ENCODE peak calls at places on chromosomes 5 and 9, in eight cellular contexts. One of them, this sample, is unnamed.

GRCh38 chr5:52844885-52845284 is 57.2 kb downstream of the ITGA1 start:
- DNase-seq in effector memory CD4-positive, alpha-beta T cell: no peak
- DNase-seq in cardiac fibroblast: peak; percentile 55
- DNase-seq in GM12865: no peak
- DNase-seq in GM12878: no peak
- DNase-seq in transverse colon: no peak
- DNase-seq in hepatocyte: no peak
- DNase-seq in AG10803: peak; percentile 50
- DNase-seq in this sample: peak; percentile 63

GRCh38 chr5:14742427-14743010 is 78.0 kb downstream of the OTULIN start:
- DNase-seq in effector memory CD4-positive, alpha-beta T cell: no peak
- DNase-seq in cardiac fibroblast: no peak
- DNase-seq in GM12865: no peak
- DNase-seq in GM12878: no peak
- DNase-seq in transverse colon: no peak
- DNase-seq in hepatocyte: no peak
- DNase-seq in AG10803: no peak
- DNase-seq in this sample: no peak

GRCh38 chr9:98851730-98852462 is 44.4 kb downstream of the GALNT12 start:
- DNase-seq in effector memory CD4-positive, alpha-beta T cell: no peak
- DNase-seq in cardiac fibroblast: no peak
- DNase-seq in GM12865: no peak
- DNase-seq in GM12878: no peak
- DNase-seq in transverse colon: no peak
- DNase-seq in hepatocyte: no peak
- DNase-seq in AG10803: no peak
- DNase-seq in this sample: no peak

GRCh38 chr9:135887021-135887507 is 20.3 kb downstream of the CAMSAP1 start:
- DNase-seq in effector memory CD4-positive, alpha-beta T cell: no peak
- DNase-seq in cardiac fibroblast: peak; percentile 32
- DNase-seq in GM12865: no peak
- DNase-seq in GM12878: no peak
- DNase-seq in transverse colon: no peak
- DNase-seq in hepatocyte: no peak
- DNase-seq in AG10803: peak; percentile 21
- DNase-seq in this sample: peak; percentile 40

GRCh38 chr9:115849679-115850412 is 303.7 kb upstream of the PAPPA start:
- DNase-seq in effector memory CD4-positive, alpha-beta T cell: no peak
- DNase-seq in cardiac fibroblast: peak; percentile 39
- DNase-seq in GM12865: peak; percentile 1
- DNase-seq in GM12878: no peak
- DNase-seq in transverse colon: peak; percentile 8
- DNase-seq in hepatocyte: no peak
- DNase-seq in AG10803: peak; percentile 90
- DNase-seq in this sample: peak; percentile 41

GRCh38 chr5:141908796-141909195 is 14.9 kb upstream of the DELE1 start:
- DNase-seq in effector memory CD4-positive, alpha-beta T cell: no peak
- DNase-seq in cardiac fibroblast: peak; percentile 71
- DNase-seq in GM12865: no peak
- DNase-seq in GM12878: no peak
- DNase-seq in transverse colon: no peak
- DNase-seq in hepatocyte: no peak
- DNase-seq in AG10803: no peak
- DNase-seq in this sample: no peak

GRCh38 chr9:128627127-128627715 is 29.4 kb downstream of the DYNC2I2 start:
- DNase-seq in effector memory CD4-positive, alpha-beta T cell: no peak
- DNase-seq in cardiac fibroblast: no peak
- DNase-seq in GM12865: no peak
- DNase-seq in GM12878: no peak
- DNase-seq in transverse colon: no peak
- DNase-seq in hepatocyte: no peak
- DNase-seq in AG10803: no peak
- DNase-seq in this sample: no peak

GRCh38 chr9:126164796-126165525 is 161.7 kb upstream of the MVB12B start:
- DNase-seq in effector memory CD4-positive, alpha-beta T cell: no peak
- DNase-seq in cardiac fibroblast: no peak
- DNase-seq in GM12865: no peak
- DNase-seq in GM12878: no peak
- DNase-seq in transverse colon: no peak
- DNase-seq in hepatocyte: no peak
- DNase-seq in AG10803: no peak
- DNase-seq in this sample: no peak

GRCh38 chr5:35050541-35051126 is 2.9 kb upstream of the AGXT2 start:
- DNase-seq in effector memory CD4-positive, alpha-beta T cell: no peak
- DNase-seq in cardiac fibroblast: no peak
- DNase-seq in GM12865: no peak
- DNase-seq in GM12878: no peak
- DNase-seq in transverse colon: no peak
- DNase-seq in hepatocyte: peak; percentile 29
- DNase-seq in AG10803: no peak
- DNase-seq in this sample: no peak

GRCh38 chr5:60540855-60541805 is 158.8 kb downstream of the DEPDC1B start:
- DNase-seq in effector memory CD4-positive, alpha-beta T cell: no peak
- DNase-seq in cardiac fibroblast: peak; percentile 56
- DNase-seq in GM12865: peak; percentile 88
- DNase-seq in GM12878: peak; percentile 90
- DNase-seq in transverse colon: no peak
- DNase-seq in hepatocyte: no peak
- DNase-seq in AG10803: peak; percentile 75
- DNase-seq in this sample: peak; percentile 84

GRCh38 chr5:157148734-157149615 is 6.3 kb upstream of the MED7 start:
- DNase-seq in effector memory CD4-positive, alpha-beta T cell: peak; percentile 74
- DNase-seq in cardiac fibroblast: peak; percentile 76
- DNase-seq in GM12865: peak; percentile 83
- DNase-seq in GM12878: peak; percentile 40
- DNase-seq in transverse colon: peak; percentile 72
- DNase-seq in hepatocyte: peak; percentile 85
- DNase-seq in AG10803: peak; percentile 67
- DNase-seq in this sample: peak; percentile 68

GRCh38 chr5:143713331-143714032 is 98.5 kb upstream of the HMHB1 start:
- DNase-seq in effector memory CD4-positive, alpha-beta T cell: no peak
- DNase-seq in cardiac fibroblast: peak; percentile 50
- DNase-seq in GM12865: no peak
- DNase-seq in GM12878: no peak
- DNase-seq in transverse colon: no peak
- DNase-seq in hepatocyte: no peak
- DNase-seq in AG10803: peak; percentile 92
- DNase-seq in this sample: no peak

GRCh38 chr5:147559725-147560124 is 49.9 kb upstream of the DPYSL3 start:
- DNase-seq in effector memory CD4-positive, alpha-beta T cell: no peak
- DNase-seq in cardiac fibroblast: no peak
- DNase-seq in GM12865: no peak
- DNase-seq in GM12878: no peak
- DNase-seq in transverse colon: no peak
- DNase-seq in hepatocyte: no peak
- DNase-seq in AG10803: peak; percentile 25
- DNase-seq in this sample: peak; percentile 58

DNA sequence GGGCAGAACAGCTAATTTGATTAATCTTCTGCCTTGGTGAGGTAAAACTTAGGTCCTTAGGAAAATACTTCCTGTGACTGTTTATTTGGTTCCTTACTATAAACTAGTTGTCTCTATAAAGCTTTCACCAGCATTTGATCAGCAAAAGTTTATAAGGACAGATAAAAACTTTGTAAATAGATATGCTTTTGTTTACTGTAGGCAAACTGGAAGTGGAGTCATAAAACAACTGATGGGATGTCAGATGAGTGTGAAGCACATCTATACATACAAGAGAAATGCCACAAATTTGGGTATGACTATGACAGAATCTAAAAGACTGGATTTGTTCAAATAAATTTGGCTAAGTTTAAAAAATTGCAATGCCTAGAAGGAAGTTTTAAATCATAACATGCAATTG is 5.5 kb downstream of the PTGER4 start:
- DNase-seq in effector memory CD4-positive, alpha-beta T cell: no peak
- DNase-seq in cardiac fibroblast: no peak
- DNase-seq in GM12865: no peak
- DNase-seq in GM12878: no peak
- DNase-seq in transverse colon: no peak
- DNase-seq in hepatocyte: no peak
- DNase-seq in AG10803: no peak
- DNase-seq in this sample: no peak
- H3K4me3 ChIP-seq in effector memory CD4-positive, alpha-beta T cell: peak overlapping the region; percentile 93
- H3K4me3 ChIP-seq in cardiac fibroblast: no peak overlapping the region
- H3K4me3 ChIP-seq in GM12865: no peak overlapping the region
- H3K4me3 ChIP-seq in GM12878: no peak overlapping the region
- H3K4me3 ChIP-seq in transverse colon: peak overlapping the region; percentile 83
- H3K4me3 ChIP-seq in hepatocyte: no peak overlapping the region
- H3K4me3 ChIP-seq in AG10803: no peak overlapping the region
- H3K4me3 ChIP-seq in this sample: peak overlapping the region; percentile 81

DNA sequence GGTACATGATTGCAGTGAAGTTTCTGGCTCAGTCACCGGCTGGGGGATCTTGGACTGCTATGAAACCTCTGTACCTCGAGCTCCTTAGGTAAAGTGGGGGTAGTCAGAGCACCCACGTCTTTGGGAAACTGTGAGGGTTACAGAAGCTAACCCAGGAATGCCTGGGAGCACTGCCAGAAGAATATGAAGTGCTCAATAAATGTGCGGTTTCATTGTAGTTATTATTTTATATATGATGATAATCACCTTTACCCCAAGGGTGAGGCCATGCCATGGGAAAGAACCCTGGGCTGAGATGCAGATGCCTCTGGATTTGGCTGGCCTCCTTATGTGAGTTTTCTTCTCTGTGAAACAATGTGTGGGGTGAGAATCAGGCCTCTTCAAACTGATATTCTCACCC is 3.7 kb downstream of the NPR3 start:
- DNase-seq in effector memory CD4-positive, alpha-beta T cell: no peak
- DNase-seq in cardiac fibroblast: peak; percentile 46
- DNase-seq in GM12865: no peak
- DNase-seq in GM12878: no peak
- DNase-seq in transverse colon: no peak
- DNase-seq in hepatocyte: no peak
- DNase-seq in AG10803: peak; percentile 22
- DNase-seq in this sample: peak; percentile 12
- H3K4me3 ChIP-seq in effector memory CD4-positive, alpha-beta T cell: no peak overlapping the region
- H3K4me3 ChIP-seq in cardiac fibroblast: no peak overlapping the region
- H3K4me3 ChIP-seq in GM12865: no peak overlapping the region
- H3K4me3 ChIP-seq in GM12878: no peak overlapping the region
- H3K4me3 ChIP-seq in transverse colon: no peak overlapping the region
- H3K4me3 ChIP-seq in hepatocyte: no peak overlapping the region
- H3K4me3 ChIP-seq in AG10803: no peak overlapping the region
- H3K4me3 ChIP-seq in this sample: no peak overlapping the region

GRCh38 chr5:154165886-154166285 is 24.6 kb upstream of the GALNT10 start:
- DNase-seq in effector memory CD4-positive, alpha-beta T cell: no peak
- DNase-seq in cardiac fibroblast: no peak
- DNase-seq in GM12865: no peak
- DNase-seq in GM12878: no peak
- DNase-seq in transverse colon: no peak
- DNase-seq in hepatocyte: no peak
- DNase-seq in AG10803: no peak
- DNase-seq in this sample: no peak

GRCh38 chr5:154166901-154167791 is 23.4 kb upstream of the GALNT10 start:
- DNase-seq in effector memory CD4-positive, alpha-beta T cell: no peak
- DNase-seq in cardiac fibroblast: no peak
- DNase-seq in GM12865: no peak
- DNase-seq in GM12878: no peak
- DNase-seq in transverse colon: no peak
- DNase-seq in hepatocyte: no peak
- DNase-seq in AG10803: no peak
- DNase-seq in this sample: no peak

GRCh38 chr5:154162475-154163217 is 27.9 kb upstream of the GALNT10 start:
- DNase-seq in effector memory CD4-positive, alpha-beta T cell: no peak
- DNase-seq in cardiac fibroblast: no peak
- DNase-seq in GM12865: no peak
- DNase-seq in GM12878: no peak
- DNase-seq in transverse colon: no peak
- DNase-seq in hepatocyte: peak; percentile 41
- DNase-seq in AG10803: peak; percentile 40
- DNase-seq in this sample: no peak

GRCh38 chr5:154163327-154163997 is 27.1 kb upstream of the GALNT10 start:
- DNase-seq in effector memory CD4-positive, alpha-beta T cell: no peak
- DNase-seq in cardiac fibroblast: no peak
- DNase-seq in GM12865: no peak
- DNase-seq in GM12878: no peak
- DNase-seq in transverse colon: no peak
- DNase-seq in hepatocyte: no peak
- DNase-seq in AG10803: no peak
- DNase-seq in this sample: no peak

DNA sequence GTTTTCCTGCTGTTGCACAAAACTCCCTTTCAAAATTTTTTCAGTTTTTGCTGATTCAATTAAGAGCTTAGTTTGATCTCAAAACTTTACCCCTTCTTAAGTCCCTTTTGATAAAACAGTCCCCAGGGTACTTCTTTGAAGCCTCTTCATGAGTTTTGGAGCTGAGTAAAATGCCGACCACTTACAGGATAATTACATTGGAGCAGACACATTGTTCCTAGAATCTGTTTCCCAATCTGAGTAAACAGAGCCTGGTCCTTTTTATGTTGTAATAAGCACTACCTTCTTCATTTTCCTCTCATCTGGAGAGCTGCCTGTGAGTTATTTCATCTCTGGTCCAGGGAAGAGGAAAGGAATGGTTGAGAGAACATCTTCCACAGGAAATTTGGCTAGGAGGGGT is 26.4 kb upstream of the GALNT10 start:
- DNase-seq in effector memory CD4-positive, alpha-beta T cell: no peak
- DNase-seq in cardiac fibroblast: no peak
- DNase-seq in GM12865: no peak
- DNase-seq in GM12878: no peak
- DNase-seq in transverse colon: no peak
- DNase-seq in hepatocyte: no peak
- DNase-seq in AG10803: no peak
- DNase-seq in this sample: no peak
- H3K4me3 ChIP-seq in effector memory CD4-positive, alpha-beta T cell: no peak overlapping the region
- H3K4me3 ChIP-seq in cardiac fibroblast: no peak overlapping the region
- H3K4me3 ChIP-seq in GM12865: no peak overlapping the region
- H3K4me3 ChIP-seq in GM12878: no peak overlapping the region
- H3K4me3 ChIP-seq in transverse colon: no peak overlapping the region
- H3K4me3 ChIP-seq in hepatocyte: no peak overlapping the region
- H3K4me3 ChIP-seq in AG10803: no peak overlapping the region
- H3K4me3 ChIP-seq in this sample: no peak overlapping the region

GRCh38 chr5:36153299-36153677 is 1.4 kb downstream of the SKP2 start:
- DNase-seq in effector memory CD4-positive, alpha-beta T cell: no peak
- DNase-seq in cardiac fibroblast: no peak
- DNase-seq in GM12865: no peak
- DNase-seq in GM12878: no peak
- DNase-seq in transverse colon: no peak
- DNase-seq in hepatocyte: no peak
- DNase-seq in AG10803: no peak
- DNase-seq in this sample: no peak

GRCh38 chr5:36153727-36154126 is 1.8 kb downstream of the SKP2 start:
- DNase-seq in effector memory CD4-positive, alpha-beta T cell: no peak
- DNase-seq in cardiac fibroblast: no peak
- DNase-seq in GM12865: no peak
- DNase-seq in GM12878: no peak
- DNase-seq in transverse colon: no peak
- DNase-seq in hepatocyte: no peak
- DNase-seq in AG10803: no peak
- DNase-seq in this sample: no peak

GRCh38 chr5:36152324-36153298 is 700 bp downstream of the SKP2 start:
- DNase-seq in effector memory CD4-positive, alpha-beta T cell: no peak
- DNase-seq in cardiac fibroblast: peak; percentile 35
- DNase-seq in GM12865: peak; percentile 10
- DNase-seq in GM12878: no peak
- DNase-seq in transverse colon: no peak
- DNase-seq in hepatocyte: no peak
- DNase-seq in AG10803: peak; percentile 52
- DNase-seq in this sample: no peak

GRCh38 chr5:36150676-36151433 is 832 bp downstream of the LMBRD2 start:
- DNase-seq in effector memory CD4-positive, alpha-beta T cell: peak; percentile 10
- DNase-seq in cardiac fibroblast: peak; percentile 58
- DNase-seq in GM12865: peak; percentile 73
- DNase-seq in GM12878: no peak
- DNase-seq in transverse colon: peak; percentile 36
- DNase-seq in hepatocyte: peak; percentile 64
- DNase-seq in AG10803: peak; percentile 45
- DNase-seq in this sample: peak; percentile 42

GRCh38 chr5:36151434-36152323 is at the start of the genes LMBRD2 and SKP2:
- DNase-seq in effector memory CD4-positive, alpha-beta T cell: peak; percentile 96
- DNase-seq in cardiac fibroblast: peak; percentile 97
- DNase-seq in GM12865: peak; percentile 98
- DNase-seq in GM12878: peak; percentile 95
- DNase-seq in transverse colon: peak; percentile 97
- DNase-seq in hepatocyte: peak; percentile 98
- DNase-seq in AG10803: peak; percentile 97
- DNase-seq in this sample: peak; percentile 98
- H3K4me3 ChIP-seq in effector memory CD4-positive, alpha-beta T cell: peak within 1 kb of the TSS; percentile 85
- H3K4me3 ChIP-seq in cardiac fibroblast: peak within 1 kb of the TSS; percentile 98
- H3K4me3 ChIP-seq in GM12865: peak within 1 kb of the TSS; percentile 84
- H3K4me3 ChIP-seq in GM12878: peak within 1 kb of the TSS; percentile 94
- H3K4me3 ChIP-seq in transverse colon: peak within 1 kb of the TSS; percentile 95
- H3K4me3 ChIP-seq in hepatocyte: peak within 1 kb of the TSS; percentile 42
- H3K4me3 ChIP-seq in AG10803: peak within 1 kb of the TSS; percentile 87
- H3K4me3 ChIP-seq in this sample: peak within 1 kb of the TSS; percentile 98